ENCODE peak calls at places on chromosomes 2 and 18, in six cellular contexts. One of them, this sample, is unnamed.

GRCh38 chr18:8773980-8774379 is 68.6 kb downstream of the MTCL1 start:
- DNase-seq in HTR-8/SVneo: no peak
- DNase-seq in activated CD4-positive, alpha-beta T cell treated with anti-CD3 and anti-CD28 coated beads, Interleukin-2, amount 10 ng/mL, durations not matched to agents 7 days and 5 days: no peak
- DNase-seq in right cardiac atrium: no peak
- DNase-seq in NCI-H82: no peak
- DNase-seq in left ventricle myocardium inferior: no peak
- DNase-seq in this sample: no peak

GRCh38 chr2:84776011-84776410 is 104.9 kb downstream of the TRABD2A start:
- DNase-seq in activated CD4-positive, alpha-beta T cell treated with anti-CD3 and anti-CD28 coated beads, Interleukin-2, amount 10 ng/mL, durations not matched to agents 7 days and 5 days: no peak
- DNase-seq in right cardiac atrium: no peak
- DNase-seq in HTR-8/SVneo: peak
- DNase-seq in left ventricle myocardium inferior: no peak
- DNase-seq in NCI-H82: no peak
- DNase-seq in this sample: no peak

GRCh38 chr2:3504741-3505140 is 14.6 kb downstream of the ADI1 start:
- DNase-seq in right cardiac atrium: no peak
- DNase-seq in NCI-H82: no peak
- DNase-seq in left ventricle myocardium inferior: no peak
- DNase-seq in HTR-8/SVneo: no peak
- DNase-seq in activated CD4-positive, alpha-beta T cell treated with anti-CD3 and anti-CD28 coated beads, Interleukin-2, amount 10 ng/mL, durations not matched to agents 7 days and 5 days: no peak
- DNase-seq in this sample: no peak

GRCh38 chr2:31079665-31080064 is 58.6 kb downstream of the GALNT14 start:
- DNase-seq in right cardiac atrium: peak
- DNase-seq in activated CD4-positive, alpha-beta T cell treated with anti-CD3 and anti-CD28 coated beads, Interleukin-2, amount 10 ng/mL, durations not matched to agents 7 days and 5 days: no peak
- DNase-seq in left ventricle myocardium inferior: no peak
- DNase-seq in NCI-H82: peak
- DNase-seq in HTR-8/SVneo: no peak
- DNase-seq in this sample: no peak

GRCh38 chr2:69084492-69084891 is 71.5 kb downstream of the ANTXR1 start:
- DNase-seq in NCI-H82: no peak
- DNase-seq in left ventricle myocardium inferior: no peak
- DNase-seq in right cardiac atrium: no peak
- DNase-seq in HTR-8/SVneo: no peak
- DNase-seq in activated CD4-positive, alpha-beta T cell treated with anti-CD3 and anti-CD28 coated beads, Interleukin-2, amount 10 ng/mL, durations not matched to agents 7 days and 5 days: no peak
- DNase-seq in this sample: no peak

GRCh38 chr2:84881581-84882414 is 914 bp upstream of the TRABD2A start:
- DNase-seq in HTR-8/SVneo: peak
- DNase-seq in left ventricle myocardium inferior: peak
- DNase-seq in activated CD4-positive, alpha-beta T cell treated with anti-CD3 and anti-CD28 coated beads, Interleukin-2, amount 10 ng/mL, durations not matched to agents 7 days and 5 days: peak
- DNase-seq in NCI-H82: peak
- DNase-seq in right cardiac atrium: peak
- DNase-seq in this sample: peak

GRCh38 chr2:149537098-149537726 is 50.4 kb downstream of the MMADHC start:
- DNase-seq in NCI-H82: no peak
- DNase-seq in left ventricle myocardium inferior: no peak
- DNase-seq in HTR-8/SVneo: no peak
- DNase-seq in right cardiac atrium: no peak
- DNase-seq in activated CD4-positive, alpha-beta T cell treated with anti-CD3 and anti-CD28 coated beads, Interleukin-2, amount 10 ng/mL, durations not matched to agents 7 days and 5 days: no peak
- DNase-seq in this sample: no peak

GRCh38 chr2:145638675-145639074 is 1118.8 kb upstream of the ZEB2 start:
- DNase-seq in left ventricle myocardium inferior: no peak
- DNase-seq in HTR-8/SVneo: no peak
- DNase-seq in right cardiac atrium: no peak
- DNase-seq in activated CD4-positive, alpha-beta T cell treated with anti-CD3 and anti-CD28 coated beads, Interleukin-2, amount 10 ng/mL, durations not matched to agents 7 days and 5 days: no peak
- DNase-seq in NCI-H82: no peak
- DNase-seq in this sample: no peak

GRCh38 chr2:120230515-120231471 is 7.6 kb upstream of the TMEM185B start:
- DNase-seq in left ventricle myocardium inferior: peak
- DNase-seq in right cardiac atrium: no peak
- DNase-seq in activated CD4-positive, alpha-beta T cell treated with anti-CD3 and anti-CD28 coated beads, Interleukin-2, amount 10 ng/mL, durations not matched to agents 7 days and 5 days: no peak
- DNase-seq in NCI-H82: no peak
- DNase-seq in HTR-8/SVneo: no peak
- DNase-seq in this sample: no peak

GRCh38 chr2:78718483-78718882 is 307.0 kb upstream of the REG3G start:
- DNase-seq in NCI-H82: no peak
- DNase-seq in activated CD4-positive, alpha-beta T cell treated with anti-CD3 and anti-CD28 coated beads, Interleukin-2, amount 10 ng/mL, durations not matched to agents 7 days and 5 days: no peak
- DNase-seq in HTR-8/SVneo: no peak
- DNase-seq in right cardiac atrium: no peak
- DNase-seq in left ventricle myocardium inferior: no peak
- DNase-seq in this sample: no peak

GRCh38 chr2:11473604-11474440 is 7.9 kb upstream of the E2F6 start:
- DNase-seq in left ventricle myocardium inferior: no peak
- DNase-seq in NCI-H82: no peak
- DNase-seq in HTR-8/SVneo: no peak
- DNase-seq in activated CD4-positive, alpha-beta T cell treated with anti-CD3 and anti-CD28 coated beads, Interleukin-2, amount 10 ng/mL, durations not matched to agents 7 days and 5 days: no peak
- DNase-seq in right cardiac atrium: no peak
- DNase-seq in this sample: no peak

GRCh38 chr2:69642709-69643601 is 584 bp downstream of the AAK1 start:
- DNase-seq in NCI-H82: peak
- DNase-seq in activated CD4-positive, alpha-beta T cell treated with anti-CD3 and anti-CD28 coated beads, Interleukin-2, amount 10 ng/mL, durations not matched to agents 7 days and 5 days: peak
- DNase-seq in right cardiac atrium: peak
- DNase-seq in HTR-8/SVneo: peak
- DNase-seq in left ventricle myocardium inferior: peak
- DNase-seq in this sample: peak

GRCh38 chr2:2567776-2568175 is 236.7 kb upstream of the MYT1L start:
- DNase-seq in HTR-8/SVneo: no peak
- DNase-seq in left ventricle myocardium inferior: no peak
- DNase-seq in activated CD4-positive, alpha-beta T cell treated with anti-CD3 and anti-CD28 coated beads, Interleukin-2, amount 10 ng/mL, durations not matched to agents 7 days and 5 days: no peak
- DNase-seq in NCI-H82: no peak
- DNase-seq in right cardiac atrium: no peak
- DNase-seq in this sample: no peak

GRCh38 chr2:223957092-223957851 is at the start of gene MRPL44:
- DNase-seq in activated CD4-positive, alpha-beta T cell treated with anti-CD3 and anti-CD28 coated beads, Interleukin-2, amount 10 ng/mL, durations not matched to agents 7 days and 5 days: peak
- DNase-seq in NCI-H82: peak
- DNase-seq in HTR-8/SVneo: peak
- DNase-seq in right cardiac atrium: peak
- DNase-seq in left ventricle myocardium inferior: peak
- DNase-seq in this sample: peak

GRCh38 chr2:3503046-3503445 is 16.3 kb downstream of the ADI1 start:
- DNase-seq in right cardiac atrium: no peak
- DNase-seq in HTR-8/SVneo: no peak
- DNase-seq in NCI-H82: no peak
- DNase-seq in left ventricle myocardium inferior: no peak
- DNase-seq in activated CD4-positive, alpha-beta T cell treated with anti-CD3 and anti-CD28 coated beads, Interleukin-2, amount 10 ng/mL, durations not matched to agents 7 days and 5 days: no peak
- DNase-seq in this sample: no peak

GRCh38 chr18:26476697-26477096 is 71.7 kb downstream of the KCTD1 start:
- DNase-seq in activated CD4-positive, alpha-beta T cell treated with anti-CD3 and anti-CD28 coated beads, Interleukin-2, amount 10 ng/mL, durations not matched to agents 7 days and 5 days: no peak
- DNase-seq in left ventricle myocardium inferior: no peak
- DNase-seq in NCI-H82: no peak
- DNase-seq in HTR-8/SVneo: no peak
- DNase-seq in right cardiac atrium: no peak
- DNase-seq in this sample: no peak

GRCh38 chr2:47639469-47639868 is 143.5 kb upstream of the MSH6 start:
- DNase-seq in left ventricle myocardium inferior: no peak
- DNase-seq in HTR-8/SVneo: no peak
- DNase-seq in NCI-H82: no peak
- DNase-seq in activated CD4-positive, alpha-beta T cell treated with anti-CD3 and anti-CD28 coated beads, Interleukin-2, amount 10 ng/mL, durations not matched to agents 7 days and 5 days: no peak
- DNase-seq in right cardiac atrium: no peak
- DNase-seq in this sample: no peak

GRCh38 chr18:40452599-40452998 is 1502.4 kb upstream of the PIK3C3 start:
- DNase-seq in right cardiac atrium: no peak
- DNase-seq in NCI-H82: no peak
- DNase-seq in left ventricle myocardium inferior: no peak
- DNase-seq in HTR-8/SVneo: no peak
- DNase-seq in activated CD4-positive, alpha-beta T cell treated with anti-CD3 and anti-CD28 coated beads, Interleukin-2, amount 10 ng/mL, durations not matched to agents 7 days and 5 days: no peak
- DNase-seq in this sample: no peak

GRCh38 chr18:49757513-49758262 is 55.6 kb downstream of the ACAA2 start:
- DNase-seq in HTR-8/SVneo: no peak
- DNase-seq in right cardiac atrium: no peak
- DNase-seq in activated CD4-positive, alpha-beta T cell treated with anti-CD3 and anti-CD28 coated beads, Interleukin-2, amount 10 ng/mL, durations not matched to agents 7 days and 5 days: no peak
- DNase-seq in NCI-H82: peak
- DNase-seq in left ventricle myocardium inferior: no peak
- DNase-seq in this sample: no peak

GRCh38 chr2:107669335-107669734 is 157.4 kb upstream of the RGPD4 start:
- DNase-seq in activated CD4-positive, alpha-beta T cell treated with anti-CD3 and anti-CD28 coated beads, Interleukin-2, amount 10 ng/mL, durations not matched to agents 7 days and 5 days: no peak
- DNase-seq in HTR-8/SVneo: peak
- DNase-seq in right cardiac atrium: no peak
- DNase-seq in NCI-H82: peak
- DNase-seq in left ventricle myocardium inferior: no peak
- DNase-seq in this sample: no peak

GRCh38 chr2:197028230-197028629 is 101.7 kb upstream of the PGAP1 start:
- DNase-seq in NCI-H82: no peak
- DNase-seq in HTR-8/SVneo: peak
- DNase-seq in activated CD4-positive, alpha-beta T cell treated with anti-CD3 and anti-CD28 coated beads, Interleukin-2, amount 10 ng/mL, durations not matched to agents 7 days and 5 days: no peak
- DNase-seq in left ventricle myocardium inferior: no peak
- DNase-seq in right cardiac atrium: no peak
- DNase-seq in this sample: no peak

GRCh38 chr2:187959821-187960220 is 331.9 kb upstream of the GULP1 start:
- DNase-seq in NCI-H82: no peak
- DNase-seq in left ventricle myocardium inferior: no peak
- DNase-seq in right cardiac atrium: no peak
- DNase-seq in HTR-8/SVneo: no peak
- DNase-seq in activated CD4-positive, alpha-beta T cell treated with anti-CD3 and anti-CD28 coated beads, Interleukin-2, amount 10 ng/mL, durations not matched to agents 7 days and 5 days: no peak
- DNase-seq in this sample: no peak

GRCh38 chr2:140808816-140809215 is 1322.0 kb downstream of the LRP1B start:
- DNase-seq in activated CD4-positive, alpha-beta T cell treated with anti-CD3 and anti-CD28 coated beads, Interleukin-2, amount 10 ng/mL, durations not matched to agents 7 days and 5 days: no peak
- DNase-seq in NCI-H82: peak
- DNase-seq in right cardiac atrium: no peak
- DNase-seq in left ventricle myocardium inferior: no peak
- DNase-seq in HTR-8/SVneo: no peak
- DNase-seq in this sample: no peak

GRCh38 chr2:71945133-71945959 is 202.3 kb downstream of the CYP26B1 start:
- DNase-seq in HTR-8/SVneo: no peak
- DNase-seq in left ventricle myocardium inferior: no peak
- DNase-seq in NCI-H82: no peak
- DNase-seq in activated CD4-positive, alpha-beta T cell treated with anti-CD3 and anti-CD28 coated beads, Interleukin-2, amount 10 ng/mL, durations not matched to agents 7 days and 5 days: no peak
- DNase-seq in right cardiac atrium: no peak
- DNase-seq in this sample: no peak

GRCh38 chr2:149799296-149799695 is 211.7 kb upstream of the MMADHC start:
- DNase-seq in activated CD4-positive, alpha-beta T cell treated with anti-CD3 and anti-CD28 coated beads, Interleukin-2, amount 10 ng/mL, durations not matched to agents 7 days and 5 days: no peak
- DNase-seq in HTR-8/SVneo: peak
- DNase-seq in left ventricle myocardium inferior: no peak
- DNase-seq in right cardiac atrium: no peak
- DNase-seq in NCI-H82: peak
- DNase-seq in this sample: no peak

GRCh38 chr2:229920011-229920781 is 1.6 kb downstream of the TRIP12 start:
- DNase-seq in NCI-H82: peak
- DNase-seq in activated CD4-positive, alpha-beta T cell treated with anti-CD3 and anti-CD28 coated beads, Interleukin-2, amount 10 ng/mL, durations not matched to agents 7 days and 5 days: peak
- DNase-seq in right cardiac atrium: no peak
- DNase-seq in left ventricle myocardium inferior: no peak
- DNase-seq in HTR-8/SVneo: no peak
- DNase-seq in this sample: no peak

GRCh38 chr2:109217362-109218086 is 88.5 kb downstream of the SH3RF3 start:
- DNase-seq in right cardiac atrium: no peak
- DNase-seq in NCI-H82: no peak
- DNase-seq in left ventricle myocardium inferior: no peak
- DNase-seq in HTR-8/SVneo: no peak
- DNase-seq in activated CD4-positive, alpha-beta T cell treated with anti-CD3 and anti-CD28 coated beads, Interleukin-2, amount 10 ng/mL, durations not matched to agents 7 days and 5 days: no peak
- DNase-seq in this sample: no peak

GRCh38 chr18:74994502-74995403 is 214.2 kb downstream of the PTGR3 start:
- DNase-seq in activated CD4-positive, alpha-beta T cell treated with anti-CD3 and anti-CD28 coated beads, Interleukin-2, amount 10 ng/mL, durations not matched to agents 7 days and 5 days: no peak
- DNase-seq in NCI-H82: no peak
- DNase-seq in left ventricle myocardium inferior: no peak
- DNase-seq in right cardiac atrium: no peak
- DNase-seq in HTR-8/SVneo: no peak
- DNase-seq in this sample: no peak

GRCh38 chr18:59437851-59438250 is 78.8 kb upstream of the LMAN1 start:
- DNase-seq in activated CD4-positive, alpha-beta T cell treated with anti-CD3 and anti-CD28 coated beads, Interleukin-2, amount 10 ng/mL, durations not matched to agents 7 days and 5 days: no peak
- DNase-seq in HTR-8/SVneo: no peak
- DNase-seq in NCI-H82: no peak
- DNase-seq in left ventricle myocardium inferior: no peak
- DNase-seq in right cardiac atrium: no peak
- DNase-seq in this sample: no peak

GRCh38 chr2:226198956-226199355 is 600.7 kb downstream of the IRS1 start:
- DNase-seq in left ventricle myocardium inferior: no peak
- DNase-seq in right cardiac atrium: no peak
- DNase-seq in NCI-H82: no peak
- DNase-seq in HTR-8/SVneo: no peak
- DNase-seq in activated CD4-positive, alpha-beta T cell treated with anti-CD3 and anti-CD28 coated beads, Interleukin-2, amount 10 ng/mL, durations not matched to agents 7 days and 5 days: no peak
- DNase-seq in this sample: no peak

GRCh38 chr2:190455358-190456095 is 47.4 kb downstream of the MFSD6 start:
- DNase-seq in right cardiac atrium: no peak
- DNase-seq in activated CD4-positive, alpha-beta T cell treated with anti-CD3 and anti-CD28 coated beads, Interleukin-2, amount 10 ng/mL, durations not matched to agents 7 days and 5 days: no peak
- DNase-seq in NCI-H82: no peak
- DNase-seq in left ventricle myocardium inferior: no peak
- DNase-seq in HTR-8/SVneo: no peak
- DNase-seq in this sample: no peak

GRCh38 chr2:27029051-27029450 is 3.7 kb upstream of the TMEM214 start:
- DNase-seq in right cardiac atrium: no peak
- DNase-seq in left ventricle myocardium inferior: no peak
- DNase-seq in NCI-H82: no peak
- DNase-seq in activated CD4-positive, alpha-beta T cell treated with anti-CD3 and anti-CD28 coated beads, Interleukin-2, amount 10 ng/mL, durations not matched to agents 7 days and 5 days: no peak
- DNase-seq in HTR-8/SVneo: no peak
- DNase-seq in this sample: no peak

GRCh38 chr2:84830095-84830494 is 50.8 kb downstream of the TRABD2A start:
- DNase-seq in NCI-H82: no peak
- DNase-seq in activated CD4-positive, alpha-beta T cell treated with anti-CD3 and anti-CD28 coated beads, Interleukin-2, amount 10 ng/mL, durations not matched to agents 7 days and 5 days: no peak
- DNase-seq in right cardiac atrium: peak
- DNase-seq in HTR-8/SVneo: peak
- DNase-seq in left ventricle myocardium inferior: peak
- DNase-seq in this sample: peak

GRCh38 chr2:133780099-133780996 is 212.1 kb upstream of the NCKAP5 start:
- DNase-seq in left ventricle myocardium inferior: no peak
- DNase-seq in HTR-8/SVneo: peak
- DNase-seq in right cardiac atrium: peak
- DNase-seq in activated CD4-positive, alpha-beta T cell treated with anti-CD3 and anti-CD28 coated beads, Interleukin-2, amount 10 ng/mL, durations not matched to agents 7 days and 5 days: peak
- DNase-seq in NCI-H82: peak
- DNase-seq in this sample: no peak

GRCh38 chr18:46519870-46520269 is 137.2 kb downstream of the LOXHD1 start:
- DNase-seq in right cardiac atrium: no peak
- DNase-seq in HTR-8/SVneo: no peak
- DNase-seq in activated CD4-positive, alpha-beta T cell treated with anti-CD3 and anti-CD28 coated beads, Interleukin-2, amount 10 ng/mL, durations not matched to agents 7 days and 5 days: no peak
- DNase-seq in left ventricle myocardium inferior: no peak
- DNase-seq in NCI-H82: no peak
- DNase-seq in this sample: no peak

GRCh38 chr2:96156926-96157648 is 11.8 kb upstream of the DUSP2 start:
- DNase-seq in left ventricle myocardium inferior: no peak
- DNase-seq in right cardiac atrium: no peak
- DNase-seq in NCI-H82: peak
- DNase-seq in activated CD4-positive, alpha-beta T cell treated with anti-CD3 and anti-CD28 coated beads, Interleukin-2, amount 10 ng/mL, durations not matched to agents 7 days and 5 days: no peak
- DNase-seq in HTR-8/SVneo: no peak
- DNase-seq in this sample: no peak

GRCh38 chr2:157903626-157904025 is 27.5 kb upstream of the ACVR1 start:
- DNase-seq in left ventricle myocardium inferior: no peak
- DNase-seq in NCI-H82: no peak
- DNase-seq in activated CD4-positive, alpha-beta T cell treated with anti-CD3 and anti-CD28 coated beads, Interleukin-2, amount 10 ng/mL, durations not matched to agents 7 days and 5 days: no peak
- DNase-seq in right cardiac atrium: no peak
- DNase-seq in HTR-8/SVneo: no peak
- DNase-seq in this sample: peak

GRCh38 chr18:61948842-61949438 is 56.1 kb upstream of the RNF152 start:
- DNase-seq in activated CD4-positive, alpha-beta T cell treated with anti-CD3 and anti-CD28 coated beads, Interleukin-2, amount 10 ng/mL, durations not matched to agents 7 days and 5 days: no peak
- DNase-seq in left ventricle myocardium inferior: no peak
- DNase-seq in HTR-8/SVneo: no peak
- DNase-seq in NCI-H82: no peak
- DNase-seq in right cardiac atrium: no peak
- DNase-seq in this sample: no peak

GRCh38 chr18:49980869-49981268 is 167.5 kb upstream of the ACAA2 start:
- DNase-seq in NCI-H82: peak
- DNase-seq in HTR-8/SVneo: no peak
- DNase-seq in activated CD4-positive, alpha-beta T cell treated with anti-CD3 and anti-CD28 coated beads, Interleukin-2, amount 10 ng/mL, durations not matched to agents 7 days and 5 days: no peak
- DNase-seq in right cardiac atrium: no peak
- DNase-seq in left ventricle myocardium inferior: no peak
- DNase-seq in this sample: no peak

This sample was measured in gastrocnemius medialis.